ENCODE peak calls at places on chromosomes 12 and 14, in four cellular contexts. B, P, W and G are unnamed samples.

GRCh38 chr14:69129264-69129880 is 23.5 kb downstream of the DCAF5 start:
- DNase-seq in B (peak), P (peak), W (peak), G (peak)

GRCh38 chr14:69606258-69606657 is 5.1 kb upstream of the SUSD6 start:
- DNase-seq in B (no peak), P (no peak), W (no peak), G (no peak)

GRCh38 chr14:98507269-98507668 is 764.7 kb downstream of the BCL11B start:
- DNase-seq in B (no peak), P (peak), W (no peak), G (peak)

GRCh38 chr12:54029529-54030441 is 1.5 kb downstream of the HOXC6 start:
- DNase-seq in B (no peak), P (no peak), W (no peak), G (no peak)

GRCh38 chr12:20369164-20370000 is 1.0 kb downstream of the PDE3A start:
- DNase-seq in B (no peak), P (peak), W (no peak), G (no peak)

GRCh38 chr12:52870361-52871290 is 21.8 kb upstream of the KRT78 start:
- DNase-seq in B (peak), P (peak), W (no peak), G (peak)

GRCh38 chr12:125013816-125014442 is 20.5 kb downstream of the BRI3BP start:
- DNase-seq in B (no peak), P (no peak), W (no peak), G (no peak)

GRCh38 chr14:75262641-75263040 is 16.0 kb upstream of the FOS start:
- DNase-seq in B (no peak), P (no peak), W (no peak), G (no peak)

GRCh38 chr14:75928587-75929230 is 53.1 kb downstream of the TGFB3 start:
- DNase-seq in B (no peak), P (no peak), W (no peak), G (no peak)

GRCh38 chr12:3247596-3248270 is 170.6 kb downstream of the TSPAN9 start:
- DNase-seq in B (no peak), P (no peak), W (no peak), G (no peak)

GRCh38 chr14:52043690-52044089 is 25.2 kb downstream of the NID2 start:
- DNase-seq in B (no peak), P (no peak), W (no peak), G (peak)

GRCh38 chr14:90645842-90646443 is 170.3 kb downstream of the TTC7B start:
- DNase-seq in B (no peak), P (peak), W (no peak), G (peak)

GRCh38 chr14:100239840-100240724 is 1.1 kb downstream of the YY1 start:
- DNase-seq in B (peak), P (peak), W (no peak), G (peak)

GRCh38 chr12:108849653-108850052 is 7.7 kb downstream of the SSH1 start:
- DNase-seq in B (no peak), P (no peak), W (no peak), G (no peak)

GRCh38 chr12:109900752-109901580 is 892 bp downstream of the TCHP start:
- DNase-seq in B (no peak), P (no peak), W (no peak), G (no peak)

GRCh38 chr14:85531594-85532391 is 1.8 kb downstream of the FLRT2 start:
- DNase-seq in B (no peak), P (peak), W (no peak), G (peak)

GRCh38 chr12:107134558-107134957 is 41.2 kb upstream of the CRY1 start:
- DNase-seq in B (peak), P (no peak), W (peak), G (no peak)

GRCh38 chr12:16220120-16220519 is 57.4 kb downstream of the SLC15A5 start:
- DNase-seq in B (no peak), P (no peak), W (no peak), G (no peak)

GRCh38 chr14:93049295-93049694 is 66.4 kb downstream of the ITPK1 start:
- DNase-seq in B (no peak), P (no peak), W (no peak), G (peak)

GRCh38 chr12:68529869-68530268 is 80.8 kb upstream of the RAP1B start:
- DNase-seq in B (no peak), P (no peak), W (no peak), G (no peak)

GRCh38 chr12:20555015-20555414 is 140.1 kb upstream of the SLCO1C1 start:
- DNase-seq in B (no peak), P (no peak), W (no peak), G (no peak)

GRCh38 chr12:49068879-49069506 is 786 bp downstream of the RHEBL1 start:
- DNase-seq in B (no peak), P (no peak), W (no peak), G (no peak)

GRCh38 chr12:49064767-49065152 is 4.2 kb upstream of the KMT2D start:
- DNase-seq in B (no peak), P (no peak), W (no peak), G (no peak)

GRCh38 chr12:49066120-49066519 is 3.7 kb downstream of the RHEBL1 start:
- DNase-seq in B (no peak), P (no peak), W (no peak), G (no peak)

GRCh38 chr12:49070971-49071370 is 1.2 kb upstream of the RHEBL1 start:
- DNase-seq in B (no peak), P (no peak), W (no peak), G (no peak)

DNA sequence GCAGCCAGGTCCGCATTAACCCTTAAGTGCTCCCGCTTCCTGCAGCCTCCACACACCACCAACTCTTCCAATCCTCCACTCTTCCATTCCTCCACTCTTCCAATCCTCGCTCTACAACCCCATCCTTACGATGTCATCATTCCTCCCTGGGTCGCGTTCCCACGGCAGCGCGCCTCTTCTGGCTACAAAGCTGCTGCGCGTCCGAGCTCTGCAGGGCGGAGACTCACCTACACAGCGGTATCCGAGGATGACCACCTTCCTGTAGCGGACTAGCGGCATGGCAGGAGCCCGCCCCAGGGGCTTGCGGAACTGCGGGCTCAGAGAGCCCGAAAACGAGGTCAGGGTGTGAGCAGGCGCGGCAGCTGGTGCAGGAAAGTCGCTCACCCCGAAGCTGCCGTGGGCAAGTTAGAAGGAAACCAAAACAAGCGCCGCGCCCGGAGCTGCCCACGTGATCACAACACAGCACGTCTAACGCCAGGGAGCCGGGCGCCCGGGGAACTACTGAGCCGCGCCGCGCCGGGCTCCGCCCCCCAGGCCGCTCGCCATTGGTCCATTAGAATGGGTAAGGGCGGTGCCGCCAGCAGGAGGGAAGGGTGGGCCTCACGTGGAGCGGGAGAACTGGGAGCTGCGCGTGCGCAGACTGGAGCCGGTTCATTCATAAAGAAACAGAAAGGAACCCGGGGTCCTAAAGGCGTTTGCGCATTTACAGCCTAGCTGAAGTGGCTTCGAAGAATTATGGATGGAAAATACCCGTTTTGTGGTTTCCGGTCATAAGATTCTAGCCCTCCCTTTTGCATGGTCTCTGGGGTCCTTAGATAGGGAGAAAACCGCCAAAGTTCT is at the start of gene RHEBL1:
- DNase-seq in B (peak), P (peak), W (peak), G (peak)
- TF ChIP-seq CTCF in B (peak), P (no peak), W (no peak), G (peak)

GRCh38 chr12:253116-253831 is 9.4 kb downstream of the SLC6A13 start:
- DNase-seq in B (no peak), P (no peak), W (no peak), G (no peak)
- H3K4me3 ChIP-seq in B (no peak), P (no peak), W (no peak), G (no peak)

DNA sequence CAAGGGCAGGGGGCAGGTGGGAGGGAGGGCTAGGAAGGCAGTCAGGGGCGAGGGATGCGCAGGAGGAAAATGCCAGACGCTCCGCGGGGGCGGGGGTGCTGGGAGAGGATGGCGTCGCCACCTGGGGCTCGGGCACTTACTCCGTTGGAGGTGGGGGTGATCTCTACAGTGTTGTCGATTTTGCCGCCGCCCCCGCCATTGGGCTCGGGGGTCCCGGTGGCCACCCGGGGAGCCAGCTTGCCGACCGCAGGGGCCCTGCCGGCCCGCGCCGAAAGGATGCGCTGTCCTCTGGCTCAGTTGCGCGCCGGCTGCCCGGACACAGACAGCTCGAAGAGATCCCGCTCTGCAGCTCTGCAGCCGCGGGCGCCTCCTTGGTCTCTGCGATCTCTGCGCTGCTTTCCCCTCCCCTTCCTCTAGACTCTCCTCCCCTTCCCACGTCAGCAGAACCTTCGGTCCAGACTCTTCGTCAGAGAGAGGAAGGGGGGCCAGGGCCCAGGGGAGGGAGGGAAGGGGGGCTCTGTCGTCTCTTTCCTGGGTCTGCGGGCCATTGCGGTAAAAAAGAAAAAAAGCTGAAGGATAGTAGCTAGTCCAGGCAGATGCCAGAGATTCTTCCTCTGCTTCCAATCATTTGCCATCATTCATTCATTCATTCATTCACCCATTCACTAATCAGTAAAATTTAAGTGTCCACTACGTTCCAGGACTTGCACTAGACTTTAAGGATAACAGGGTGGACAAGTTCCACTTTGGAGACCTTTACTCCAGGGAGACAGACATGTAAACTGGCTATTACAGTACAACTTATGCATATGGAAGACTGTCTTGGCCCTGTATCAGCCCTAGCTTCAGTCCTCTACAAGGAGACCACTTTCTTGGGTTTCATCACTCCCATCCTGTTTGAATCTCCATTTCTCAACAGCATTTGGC is at the start of gene SLC22A17:
- DNase-seq in B (no peak), P (peak), W (no peak), G (peak)
- TF ChIP-seq CTCF in B (no peak), P (no peak), W (no peak), G (peak)

DNA sequence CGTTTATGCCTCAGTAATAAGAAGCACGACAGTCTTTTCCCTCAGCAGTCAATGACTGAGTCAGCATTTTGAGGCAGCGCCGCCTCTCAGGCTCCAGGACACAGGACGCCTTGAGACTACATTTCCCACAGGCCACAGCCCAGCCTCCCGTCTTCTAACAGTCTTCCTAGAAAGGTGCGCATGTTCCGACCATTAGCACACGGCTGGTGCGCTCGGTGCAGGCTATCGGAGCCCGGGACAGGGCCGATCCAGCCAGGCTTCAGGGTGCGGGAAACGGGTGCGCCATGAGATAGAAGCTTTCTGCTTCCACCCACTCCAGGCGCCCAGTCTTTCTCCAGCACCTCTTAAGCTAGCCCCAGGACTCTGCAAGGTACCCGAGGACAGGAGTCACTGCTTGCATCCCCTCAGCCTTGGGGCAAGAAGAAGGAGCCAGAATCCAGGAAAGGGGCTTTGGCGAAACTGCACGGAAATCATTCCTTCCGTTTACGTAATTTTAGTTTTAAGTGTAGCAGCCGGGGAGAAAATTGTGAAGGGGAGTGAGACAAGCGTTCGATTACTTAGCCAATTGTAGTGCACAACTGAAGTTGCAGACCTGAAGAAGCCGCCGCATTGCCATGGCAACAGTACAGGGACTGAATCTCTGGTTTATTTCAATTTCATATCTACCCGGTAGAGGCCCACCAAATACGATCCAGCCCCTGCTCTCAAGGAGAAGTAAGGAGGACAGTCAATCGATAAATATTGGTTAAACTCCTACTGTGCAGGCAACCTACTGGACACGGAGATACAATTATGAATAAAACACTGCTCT is 53.9 kb downstream of the ZNF641 start:
- DNase-seq in B (peak), P (peak), W (peak), G (peak)
- H3K4me3 ChIP-seq in B (peak), P (peak), W (peak), G (peak)

DNA sequence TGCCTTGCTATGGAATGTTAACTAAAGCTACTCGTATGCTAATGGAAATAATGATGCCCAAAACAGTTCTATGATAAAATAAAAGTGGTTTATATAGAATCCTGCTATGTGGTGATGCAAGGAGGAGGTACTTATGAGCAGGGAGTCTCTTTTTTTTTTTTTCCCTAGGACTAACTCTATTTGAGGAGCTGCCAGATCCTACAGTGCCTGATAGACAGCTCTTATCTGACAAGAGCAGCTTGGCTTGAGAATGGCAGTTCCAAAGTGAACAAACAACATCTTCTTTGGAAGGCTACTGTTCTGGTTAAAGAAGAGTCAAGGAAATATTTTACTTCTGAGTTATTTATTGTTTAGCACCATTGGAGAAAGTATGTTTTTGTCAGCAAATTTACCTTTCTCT is 10.2 kb upstream of the ACSM4 start:
- DNase-seq in B (no peak), P (no peak), W (no peak), G (no peak)
- TF ChIP-seq CTCF in B (no peak), P (no peak), W (no peak), G (no peak)

GRCh38 chr12:57242329-57242690 is 8.7 kb downstream of the STAC3 start:
- DNase-seq in B (no peak), P (no peak), W (no peak), G (no peak)
- H3K4me3 ChIP-seq in B (peak), P (no peak), W (no peak), G (no peak)

GRCh38 chr12:47807338-47807737 is 12.4 kb downstream of the HDAC7 start:
- DNase-seq in B (no peak), P (no peak), W (no peak), G (no peak)

GRCh38 chr12:47811070-47811391 is 8.7 kb downstream of the HDAC7 start:
- DNase-seq in B (no peak), P (no peak), W (no peak), G (no peak)

GRCh38 chr12:47808049-47808448 is 11.7 kb downstream of the HDAC7 start:
- DNase-seq in B (peak), P (no peak), W (no peak), G (no peak)

GRCh38 chr12:47811581-47812484 is 7.9 kb downstream of the HDAC7 start:
- DNase-seq in B (no peak), P (no peak), W (no peak), G (peak)

DNA sequence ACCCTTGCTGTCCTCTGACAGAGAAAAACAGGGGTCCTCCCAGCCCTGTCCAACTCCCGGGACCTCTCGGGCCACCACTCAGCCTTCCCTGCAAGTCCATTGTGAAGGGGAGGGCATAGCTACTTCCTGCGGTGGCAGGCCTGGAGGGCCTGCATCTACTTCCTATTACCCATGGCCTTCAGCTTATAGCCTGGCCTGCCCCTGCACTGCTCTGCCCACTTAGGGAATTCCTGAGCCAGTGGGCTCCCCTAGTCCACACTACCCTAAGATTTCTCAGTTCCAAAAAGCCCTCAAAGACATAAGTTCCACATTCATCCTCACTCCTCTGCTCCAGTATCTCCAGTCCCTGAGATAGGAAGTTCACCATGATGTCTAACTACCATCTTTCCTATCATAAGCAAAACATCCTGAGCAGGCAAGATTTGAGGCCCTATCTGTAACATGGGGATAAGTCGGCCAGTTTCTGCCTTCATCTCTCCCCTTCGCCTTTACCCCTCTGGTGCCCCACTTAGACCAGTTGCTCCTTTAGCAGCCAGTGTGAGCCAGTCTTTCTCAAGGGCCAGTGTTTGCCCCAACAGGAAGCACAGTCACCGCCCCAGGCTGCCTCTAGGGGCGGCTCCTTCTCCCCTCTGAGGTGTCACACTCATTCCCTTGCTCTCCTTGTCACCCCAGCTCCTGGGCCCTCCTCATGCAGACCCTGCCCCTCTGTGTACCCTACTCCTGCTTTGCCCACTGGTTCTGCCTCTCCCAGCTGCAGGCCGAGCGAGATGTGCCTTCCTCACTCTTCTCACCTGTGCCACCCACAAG is 10.9 kb downstream of the HDAC7 start:
- DNase-seq in B (peak), P (peak), W (no peak), G (peak)
- TF ChIP-seq CTCF in B (peak), P (peak), W (peak), G (peak)

GRCh38 chr12:48982397-48983080 is 4.4 kb downstream of the WNT1 start:
- DNase-seq in B (no peak), P (no peak), W (no peak), G (no peak)
- H3K4me3 ChIP-seq in B (no peak), P (no peak), W (no peak), G (no peak)